ENCODE peak calls at places on chromosomes 1 and 21, in four cellular contexts. Q is right lobe of liver, O is adrenal gland, R is heart left ventricle. I is an unnamed sample.

GRCh38 chr1:189131576-189131975 is 1346.1 kb downstream of the BRINP3 start:
- DNase-seq in Q (no peak), O (no peak), R (no peak), I (no peak)

GRCh38 chr1:42730988-42731387 is 9.0 kb downstream of the CLDN19 start:
- DNase-seq in Q (no peak), O (no peak), R (no peak), I (no peak)

GRCh38 chr1:83515566-83516169 is 483.3 kb downstream of the TTLL7 start:
- DNase-seq in Q (no peak), O (no peak), R (no peak), I (no peak)

GRCh38 chr1:64539279-64539678 is 69.3 kb downstream of the CACHD1 start:
- DNase-seq in Q (no peak), O (no peak), R (no peak), I (no peak)

GRCh38 chr1:158951956-158952355 is 20.6 kb downstream of the PYHIN1 start:
- DNase-seq in Q (no peak), O (no peak), R (no peak), I (no peak)

GRCh38 chr21:10272216-10272615 is 249.2 kb upstream of the TPTE start:
- DNase-seq in Q (no peak), O (peak; percentile 3), R (no peak), I (no peak)

GRCh38 chr1:85616011-85616705 is 35.6 kb downstream of the CCN1 start:
- DNase-seq in Q (no peak), O (peak; percentile 34), R (no peak), I (no peak)

GRCh38 chr1:37476460-37477197 is 2.2 kb downstream of the ZC3H12A start:
- DNase-seq in Q (peak; percentile 75), O (peak; percentile 94), R (peak; percentile 65), I (no peak)

GRCh38 chr21:39350094-39351006 is 1.5 kb upstream of the HMGN1 start:
- DNase-seq in Q (no peak), O (no peak), R (no peak), I (no peak)

GRCh38 chr21:39348355-39349210 is at the start of gene HMGN1:
- DNase-seq in Q (peak; percentile 90), O (peak; percentile 91), R (peak; percentile 88), I (peak; percentile 87)

GRCh38 chr21:39349211-39350093 is 564 bp upstream of the HMGN1 start:
- DNase-seq in Q (peak; percentile 98), O (peak; percentile 97), R (peak; percentile 96), I (peak; percentile 98)

GRCh38 chr21:39348040-39348354 is 891 bp downstream of the HMGN1 start:
- DNase-seq in Q (no peak), O (no peak), R (no peak), I (no peak)

GRCh38 chr21:39353295-39353694 is 4.4 kb upstream of the HMGN1 start:
- DNase-seq in Q (no peak), O (no peak), R (no peak), I (no peak)
- TF ChIP-seq POLR2A in Q (no peak), O (no peak), R (no peak), I (no peak)

GRCh38 chr21:41772351-41773080 is 5.7 kb upstream of the RIPK4 start:
- DNase-seq in Q (no peak), O (no peak), R (no peak), I (no peak)
- H3K27me3 ChIP-seq in Q (no peaks in the 10 kb centered on the region), O (peaks cover 43% of the 10 kb centered on the region), R (peaks cover 56% of the 10 kb centered on the region), I (no peaks in the 10 kb centered on the region)

GRCh38 chr1:230854423-230854822 is 13.9 kb downstream of the C1orf198 start:
- DNase-seq in Q (no peak), O (no peak), R (no peak), I (no peak)
- H3K27ac ChIP-seq in Q (no peak overlapping the region), O (no peak overlapping the region), R (no peak overlapping the region), I (no peak overlapping the region)

GRCh38 chr1:58827298-58827697 is 43.5 kb upstream of the JUN start:
- DNase-seq in Q (no peak), O (no peak), R (no peak), I (no peak)

GRCh38 chr1:58824753-58825389 is 41.0 kb upstream of the JUN start:
- DNase-seq in Q (no peak), O (no peak), R (peak; percentile 41), I (no peak)

DNA sequence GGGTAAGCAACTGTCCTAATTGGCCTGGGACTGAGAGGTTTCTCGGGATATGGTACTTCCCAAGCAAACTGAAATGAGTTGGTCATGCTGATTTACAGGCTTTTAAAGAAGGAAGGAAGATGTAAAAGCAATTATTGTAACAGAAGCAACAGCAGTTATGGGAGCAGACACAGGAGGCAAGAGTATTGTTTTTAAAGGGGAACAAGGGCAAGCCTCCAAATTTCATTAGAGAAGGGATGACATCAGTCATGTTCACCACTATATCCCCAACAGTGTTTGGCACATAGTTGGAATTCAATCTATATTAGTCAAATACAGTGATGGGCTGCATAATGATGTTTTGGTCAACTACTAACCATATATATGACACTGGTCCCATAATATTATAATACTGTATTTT is 46.0 kb upstream of the JUN start:
- DNase-seq in Q (no peak), O (no peak), R (no peak), I (no peak)
- TF ChIP-seq POLR2A in Q (no peak), O (no peak), R (no peak), I (no peak)

DNA sequence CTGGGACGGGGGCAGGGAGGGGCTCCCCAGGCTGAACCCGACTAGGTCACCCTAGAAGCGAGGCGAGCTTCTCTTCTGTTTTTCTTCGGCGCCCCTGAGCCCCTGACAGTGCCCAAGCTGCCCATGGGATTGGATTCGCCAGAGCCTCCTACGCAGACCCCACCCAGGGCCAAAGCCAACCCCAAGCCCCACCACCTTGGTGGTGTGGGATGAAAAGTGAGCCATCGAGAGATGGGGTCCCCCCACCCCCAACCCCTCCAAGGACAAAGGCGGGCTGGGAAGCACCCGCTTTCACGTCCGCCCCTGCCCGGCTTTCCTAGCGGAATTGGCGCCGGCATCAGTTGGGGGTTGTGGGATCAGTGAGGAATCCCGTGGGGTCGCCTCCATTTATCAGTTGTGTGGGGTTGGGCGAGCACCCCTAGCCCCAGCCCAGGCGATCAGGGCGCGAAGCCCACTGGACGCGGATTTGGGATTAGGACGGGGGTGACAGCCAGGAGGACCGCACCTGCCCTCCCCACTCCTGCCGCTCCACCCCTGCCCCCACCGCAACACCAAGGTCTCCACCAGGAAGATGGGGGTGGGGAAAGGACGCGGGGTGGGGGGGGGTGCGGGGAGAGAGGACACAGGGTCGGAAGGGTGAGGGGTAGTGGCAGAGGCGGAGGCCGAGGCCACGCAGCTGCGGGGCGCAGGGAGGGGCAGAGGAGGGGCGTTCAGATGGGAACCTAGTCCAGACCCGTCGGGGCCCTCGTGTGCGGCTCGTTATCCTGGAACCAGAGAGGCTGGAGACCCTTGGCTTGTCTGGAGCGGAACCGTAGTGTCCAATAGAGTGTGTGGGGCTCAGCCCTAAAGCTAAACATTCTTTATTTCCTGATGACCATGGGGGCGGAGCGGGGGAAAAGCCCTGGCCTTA is 4.4 kb downstream of the TSPEAR start:
- DNase-seq in Q (no peak), O (no peak), R (no peak), I (no peak)
- H3K27me3 ChIP-seq in Q (peaks cover 17% of the 10 kb centered on the region), O (peaks cover 88% of the 10 kb centered on the region), R (peaks cover 69% of the 10 kb centered on the region), I (peaks cover 28% of the 10 kb centered on the region)

GRCh38 chr1:56643661-56644060 is 1.5 kb upstream of the PRKAA2 start:
- DNase-seq in Q (no peak), O (no peak), R (no peak), I (no peak)

GRCh38 chr1:56634981-56635380 is 10.1 kb upstream of the PRKAA2 start:
- DNase-seq in Q (no peak), O (no peak), R (no peak), I (no peak)

GRCh38 chr1:56644064-56644940 is 812 bp upstream of the PRKAA2 start:
- DNase-seq in Q (no peak), O (peak; percentile 6), R (no peak), I (no peak)

GRCh38 chr1:56638248-56638647 is 6.9 kb upstream of the PRKAA2 start:
- DNase-seq in Q (no peak), O (no peak), R (no peak), I (no peak)

DNA sequence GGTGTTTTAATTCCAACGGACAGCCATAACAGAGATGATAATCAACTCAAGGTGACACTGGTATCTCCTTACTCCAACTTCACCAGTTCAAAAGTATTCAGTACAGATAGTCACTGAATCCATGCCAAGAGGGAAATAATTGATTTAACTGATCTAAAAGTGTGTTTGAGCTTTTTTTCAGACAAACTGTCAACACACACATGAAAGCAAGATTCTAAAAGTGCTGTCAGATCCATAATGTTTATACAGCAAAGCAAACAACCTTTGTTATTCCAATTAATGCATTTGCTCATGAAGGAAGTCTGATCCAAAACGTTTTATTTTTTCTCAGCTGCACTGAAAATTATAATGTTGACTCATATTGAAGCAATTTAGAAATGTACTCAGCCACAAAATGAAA is 5.9 kb upstream of the PRKAA2 start:
- DNase-seq in Q (no peak), O (no peak), R (no peak), I (no peak)
- H3K27ac ChIP-seq in Q (no peak overlapping the region), O (no peak overlapping the region), R (no peak overlapping the region), I (no peak overlapping the region)

GRCh38 chr1:182359645-182360044 is 31.9 kb downstream of the GLUL start:
- DNase-seq in Q (no peak), O (no peak), R (no peak), I (no peak)

GRCh38 chr1:182355718-182356098 is 35.9 kb downstream of the GLUL start:
- DNase-seq in Q (no peak), O (no peak), R (no peak), I (no peak)

GRCh38 chr1:182357177-182357576 is 34.4 kb downstream of the GLUL start:
- DNase-seq in Q (no peak), O (no peak), R (no peak), I (no peak)

DNA sequence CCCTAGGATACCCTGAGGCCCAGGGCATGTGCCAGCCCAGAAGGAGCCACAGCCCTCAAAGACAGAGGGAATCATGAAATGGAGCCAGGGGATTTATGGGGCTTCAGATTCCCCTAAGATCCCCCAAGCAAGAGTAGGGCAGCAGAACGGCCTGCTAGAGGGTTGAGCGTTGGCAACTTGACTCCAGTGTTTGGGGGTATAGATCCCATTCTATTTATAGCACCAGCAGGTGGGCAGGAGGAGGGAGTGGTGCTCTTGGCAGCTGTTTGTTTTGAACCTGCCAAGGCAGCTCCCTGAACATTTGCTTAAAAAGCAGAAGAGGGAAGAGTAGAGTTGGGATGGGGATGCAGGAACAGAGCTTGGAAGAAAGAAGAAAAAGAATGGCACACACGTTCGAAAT is 33.7 kb downstream of the GLUL start:
- DNase-seq in Q (no peak), O (no peak), R (no peak), I (no peak)
- TF ChIP-seq POLR2A in Q (no peak), O (no peak), R (no peak), I (no peak)

GRCh38 chr1:61531725-61532124 is 193.2 kb downstream of the TM2D1 start:
- DNase-seq in Q (no peak), O (no peak), R (no peak), I (no peak)

GRCh38 chr1:61533546-61533945 is 191.4 kb downstream of the TM2D1 start:
- DNase-seq in Q (no peak), O (no peak), R (no peak), I (no peak)

GRCh38 chr1:61536722-61537121 is 188.2 kb downstream of the TM2D1 start:
- DNase-seq in Q (no peak), O (no peak), R (no peak), I (no peak)

GRCh38 chr1:61536174-61536573 is 188.8 kb downstream of the TM2D1 start:
- DNase-seq in Q (no peak), O (no peak), R (no peak), I (no peak)

DNA sequence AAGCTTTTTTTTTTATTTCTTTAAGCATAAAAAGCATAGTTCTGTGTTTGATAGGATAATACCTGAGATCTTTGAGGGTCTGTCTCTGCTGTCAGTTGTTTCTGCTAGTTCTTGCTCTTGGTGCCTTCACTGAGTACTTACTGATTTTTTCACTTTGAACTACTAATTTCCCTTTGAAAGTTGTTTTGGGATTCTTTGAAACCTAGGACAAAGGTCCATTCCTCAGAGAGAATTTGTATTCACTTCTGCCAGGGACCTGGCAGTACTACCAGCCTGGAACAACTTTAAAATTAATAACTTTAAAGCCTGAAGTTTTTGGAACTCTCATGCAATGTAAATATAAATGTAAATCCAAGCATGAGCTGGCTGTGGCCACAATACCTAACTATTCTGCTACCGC is 190.1 kb downstream of the TM2D1 start:
- DNase-seq in Q (no peak), O (no peak), R (no peak), I (no peak)
- H3K27me3 ChIP-seq in Q (no peaks in the 10 kb centered on the region), O (no peaks in the 10 kb centered on the region), R (no peaks in the 10 kb centered on the region), I (no peaks in the 10 kb centered on the region)

I was measured in prostate gland.